ENCODE peak calls at places on chromosome 19, in four cellular contexts. One of them, this sample, is unnamed.

GRCh38 chr19:41616785-41617621 is 9.9 kb downstream of the CEACAM4 start:
- DNase-seq in breast epithelium: no peak
- DNase-seq in sigmoid colon: no peak
- DNase-seq in tibial nerve: no peak
- DNase-seq in this sample: no peak

GRCh38 chr19:47124937-47125668 is 5.5 kb upstream of the SAE1 start:
- DNase-seq in breast epithelium: no peak
- DNase-seq in sigmoid colon: no peak
- DNase-seq in tibial nerve: no peak
- DNase-seq in this sample: no peak

GRCh38 chr19:37997911-37998344 is 90.9 kb downstream of the SIPA1L3 start:
- DNase-seq in breast epithelium: no peak
- DNase-seq in sigmoid colon: no peak
- DNase-seq in tibial nerve: no peak
- DNase-seq in this sample: no peak

GRCh38 chr19:42229855-42230331 is 9.8 kb downstream of the ZNF526 start:
- DNase-seq in breast epithelium: no peak
- DNase-seq in sigmoid colon: no peak
- DNase-seq in tibial nerve: no peak
- DNase-seq in this sample: no peak

GRCh38 chr19:44943801-44944249 is 1.8 kb downstream of the APOC4 start:
- DNase-seq in breast epithelium: no peak
- DNase-seq in sigmoid colon: peak
- DNase-seq in tibial nerve: peak
- DNase-seq in this sample: no peak

GRCh38 chr19:46495789-46496099 is at the start of gene PNMA8B:
- DNase-seq in breast epithelium: no peak
- DNase-seq in sigmoid colon: peak
- DNase-seq in tibial nerve: no peak
- DNase-seq in this sample: no peak

GRCh38 chr19:34808566-34808965 is 35.6 kb upstream of the ZNF599 start:
- DNase-seq in breast epithelium: no peak
- DNase-seq in sigmoid colon: no peak
- DNase-seq in tibial nerve: no peak
- DNase-seq in this sample: no peak

GRCh38 chr19:47582320-47582909 is 9.5 kb upstream of the ZNF541 start:
- DNase-seq in breast epithelium: no peak
- DNase-seq in sigmoid colon: no peak
- DNase-seq in tibial nerve: no peak
- DNase-seq in this sample: no peak

GRCh38 chr19:28697308-28697707 is 515.6 kb downstream of the UQCRFS1 start:
- DNase-seq in breast epithelium: no peak
- DNase-seq in sigmoid colon: no peak
- DNase-seq in tibial nerve: no peak
- DNase-seq in this sample: no peak

GRCh38 chr19:38417544-38418506 is 8.2 kb downstream of the RASGRP4 start:
- DNase-seq in breast epithelium: no peak
- DNase-seq in sigmoid colon: peak
- DNase-seq in tibial nerve: no peak
- DNase-seq in this sample: peak

DNA sequence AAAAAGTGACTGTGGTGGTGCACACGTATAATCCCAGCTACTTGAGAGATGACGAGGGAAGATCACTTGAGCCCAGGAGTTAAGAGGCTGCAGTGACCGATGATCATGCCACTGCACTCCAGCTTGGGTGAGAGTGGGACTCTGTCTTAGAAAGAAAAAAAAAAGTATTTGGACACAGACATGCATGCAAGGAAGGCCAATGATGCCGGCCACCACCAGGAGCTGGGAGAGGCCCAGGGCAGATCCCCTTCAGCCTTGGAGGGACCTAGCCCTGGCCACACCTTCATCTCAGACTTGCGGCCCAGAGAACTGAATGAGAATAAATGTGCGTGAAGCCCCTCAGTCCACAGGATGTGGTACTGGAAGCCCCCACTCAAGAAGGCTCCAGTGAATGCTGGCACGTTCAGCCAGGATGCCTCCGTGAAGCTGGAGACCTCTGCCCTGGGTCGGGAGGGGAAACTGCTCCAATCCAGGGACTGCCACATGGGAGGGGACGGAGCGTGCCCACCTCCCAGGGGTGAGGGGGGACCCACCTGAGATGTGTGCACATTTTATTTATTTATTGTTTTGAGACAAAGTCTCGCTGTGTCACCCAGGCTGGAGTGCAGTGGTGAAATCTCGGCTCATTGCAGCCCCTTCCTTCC is 14.6 kb downstream of the TNFAIP8L1 start:
- DNase-seq in breast epithelium: no peak
- DNase-seq in sigmoid colon: no peak
- DNase-seq in tibial nerve: no peak
- DNase-seq in this sample: no peak
- TF ChIP-seq POLR2A in breast epithelium: no peak
- TF ChIP-seq POLR2A in sigmoid colon: no peak
- TF ChIP-seq POLR2A in tibial nerve: no peak
- TF ChIP-seq POLR2A in this sample: no peak

GRCh38 chr19:43618921-43619261 is 538 bp downstream of the ZNF428 start:
- DNase-seq in breast epithelium: no peak
- DNase-seq in sigmoid colon: no peak
- DNase-seq in tibial nerve: no peak
- DNase-seq in this sample: no peak

GRCh38 chr19:43612374-43612773 is 486 bp downstream of the SRRM5 start:
- DNase-seq in breast epithelium: no peak
- DNase-seq in sigmoid colon: no peak
- DNase-seq in tibial nerve: no peak
- DNase-seq in this sample: no peak

GRCh38 chr19:43619262-43620060 is at the start of gene ZNF428:
- DNase-seq in breast epithelium: peak
- DNase-seq in sigmoid colon: peak
- DNase-seq in tibial nerve: peak
- DNase-seq in this sample: peak

GRCh38 chr19:43616954-43617353 is 2.5 kb downstream of the ZNF428 start:
- DNase-seq in breast epithelium: no peak
- DNase-seq in sigmoid colon: no peak
- DNase-seq in tibial nerve: no peak
- DNase-seq in this sample: no peak

GRCh38 chr19:43616306-43616705 is 3.1 kb downstream of the ZNF428 start:
- DNase-seq in breast epithelium: no peak
- DNase-seq in sigmoid colon: no peak
- DNase-seq in tibial nerve: no peak
- DNase-seq in this sample: no peak
- TF ChIP-seq CTCF in breast epithelium: no peak
- TF ChIP-seq CTCF in sigmoid colon: no peak
- TF ChIP-seq CTCF in tibial nerve: no peak
- TF ChIP-seq CTCF in this sample: no peak

DNA sequence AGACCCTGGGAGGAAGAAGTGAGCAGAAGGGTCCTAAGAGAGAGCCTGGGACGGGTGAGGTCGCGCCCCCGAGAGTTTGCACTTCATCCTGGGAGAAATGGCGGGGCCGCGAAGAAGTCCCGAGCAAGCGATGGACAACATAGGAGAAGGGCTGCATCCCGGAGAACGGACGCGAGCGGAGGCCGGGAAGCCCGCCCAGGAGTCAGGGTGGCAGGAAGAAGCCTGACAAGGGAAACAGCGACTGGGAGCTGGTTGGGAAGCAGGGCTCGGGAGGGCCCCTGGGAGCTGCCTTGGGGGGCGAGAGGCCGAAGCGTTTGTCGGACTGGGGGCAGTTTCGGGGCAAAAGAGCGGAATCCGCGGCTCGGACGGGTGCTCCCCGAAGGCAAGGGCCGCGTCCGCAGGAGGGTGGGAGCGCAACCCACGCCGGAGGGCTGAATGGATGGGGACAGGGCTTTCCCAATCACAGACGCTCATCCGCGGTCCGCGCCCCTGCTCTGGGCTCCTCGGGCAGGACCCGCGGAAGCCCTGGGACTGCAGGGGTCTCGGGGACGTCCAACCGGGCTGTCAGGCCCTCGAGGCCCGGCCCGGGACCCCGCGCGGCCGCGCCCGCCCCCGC is 469 bp downstream of the ABHD17A start:
- DNase-seq in breast epithelium: no peak
- DNase-seq in sigmoid colon: no peak
- DNase-seq in tibial nerve: no peak
- DNase-seq in this sample: no peak
- TF ChIP-seq POLR2A in breast epithelium: no peak
- TF ChIP-seq POLR2A in sigmoid colon: no peak
- TF ChIP-seq POLR2A in tibial nerve: no peak
- TF ChIP-seq POLR2A in this sample: no peak

DNA sequence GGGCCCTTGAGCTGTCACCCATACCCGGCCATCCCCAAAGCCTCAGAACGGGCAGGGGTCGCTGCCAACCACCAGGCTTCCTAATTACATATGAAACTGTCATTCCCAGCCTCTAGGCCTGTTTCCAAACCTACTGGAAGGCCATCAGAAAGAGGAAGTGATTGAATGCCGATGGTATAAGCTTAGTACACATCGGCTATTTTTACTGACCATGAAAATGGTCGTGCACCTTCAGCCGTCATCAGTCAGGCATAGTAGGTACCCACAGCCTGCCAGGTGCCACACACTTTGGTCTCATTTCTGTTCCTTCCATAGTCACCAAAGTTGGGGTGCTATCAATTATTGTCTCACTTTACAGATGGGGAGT is 10.2 kb downstream of the KRI1 start:
- DNase-seq in breast epithelium: no peak
- DNase-seq in sigmoid colon: no peak
- DNase-seq in tibial nerve: no peak
- DNase-seq in this sample: no peak
- TF ChIP-seq CTCF in breast epithelium: no peak
- TF ChIP-seq CTCF in sigmoid colon: no peak
- TF ChIP-seq CTCF in tibial nerve: no peak
- TF ChIP-seq CTCF in this sample: no peak

GRCh38 chr19:58326914-58327726 is at the start of gene ZSCAN22:
- DNase-seq in breast epithelium: peak
- DNase-seq in sigmoid colon: peak
- DNase-seq in tibial nerve: peak
- DNase-seq in this sample: peak
- TF ChIP-seq POLR2A in breast epithelium: peak
- TF ChIP-seq POLR2A in sigmoid colon: peak
- TF ChIP-seq POLR2A in tibial nerve: peak
- TF ChIP-seq POLR2A in this sample: no peak

GRCh38 chr19:49465371-49465770 is 8.6 kb upstream of the FLT3LG start:
- DNase-seq in breast epithelium: no peak
- DNase-seq in sigmoid colon: no peak
- DNase-seq in tibial nerve: no peak
- DNase-seq in this sample: no peak
- TF ChIP-seq CTCF in breast epithelium: no peak
- TF ChIP-seq CTCF in sigmoid colon: no peak
- TF ChIP-seq CTCF in tibial nerve: no peak
- TF ChIP-seq CTCF in this sample: no peak

GRCh38 chr19:36378625-36379509 is at the start of gene ZFP14:
- DNase-seq in breast epithelium: peak
- DNase-seq in sigmoid colon: peak
- DNase-seq in tibial nerve: peak
- DNase-seq in this sample: peak
- TF ChIP-seq POLR2A in breast epithelium: peak
- TF ChIP-seq POLR2A in sigmoid colon: peak
- TF ChIP-seq POLR2A in tibial nerve: no peak
- TF ChIP-seq POLR2A in this sample: peak

DNA sequence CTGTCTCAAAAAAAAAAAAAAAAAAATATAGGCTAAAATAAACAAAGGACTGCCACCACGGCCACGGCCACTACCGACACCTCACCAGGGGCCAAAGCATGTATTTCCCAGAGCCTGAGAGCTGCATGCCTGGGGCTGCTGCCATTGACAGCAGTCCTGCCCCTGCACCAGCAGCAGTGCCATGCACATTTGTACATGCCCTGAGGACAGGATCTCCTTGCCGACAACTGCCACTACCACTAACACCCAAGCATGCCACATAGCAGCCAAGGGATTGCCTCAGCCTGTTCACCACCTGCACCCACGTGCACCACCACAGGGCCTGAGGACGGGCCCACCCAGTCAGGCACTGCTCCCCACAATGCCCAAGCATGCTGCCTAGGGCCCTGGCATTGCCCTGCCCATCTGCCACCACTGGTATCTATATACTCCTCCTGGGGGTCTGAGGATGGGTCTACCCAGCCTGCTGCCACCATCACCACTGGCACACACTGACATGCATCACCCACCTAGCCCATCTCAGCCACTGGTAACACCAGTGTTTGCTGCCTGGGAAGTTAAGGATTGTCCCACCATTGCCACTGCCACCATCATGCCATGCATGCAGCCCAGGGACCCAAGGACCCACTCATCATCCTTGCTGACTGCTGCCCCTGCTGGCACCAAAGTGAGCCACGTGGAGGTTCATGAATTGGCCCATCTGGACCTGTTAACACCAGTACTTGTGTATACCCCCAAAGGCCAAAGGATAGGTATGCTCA is 10.6 kb upstream of the NUP62 start:
- DNase-seq in breast epithelium: no peak
- DNase-seq in sigmoid colon: no peak
- DNase-seq in tibial nerve: no peak
- DNase-seq in this sample: no peak
- TF ChIP-seq CTCF in breast epithelium: no peak
- TF ChIP-seq CTCF in sigmoid colon: no peak
- TF ChIP-seq CTCF in tibial nerve: no peak
- TF ChIP-seq CTCF in this sample: no peak

GRCh38 chr19:11115042-11115441 is 25.8 kb downstream of the LDLR start:
- DNase-seq in breast epithelium: no peak
- DNase-seq in sigmoid colon: no peak
- DNase-seq in tibial nerve: no peak
- DNase-seq in this sample: no peak

GRCh38 chr19:11111771-11112144 is 22.5 kb downstream of the LDLR start:
- DNase-seq in breast epithelium: no peak
- DNase-seq in sigmoid colon: no peak
- DNase-seq in tibial nerve: no peak
- DNase-seq in this sample: no peak

GRCh38 chr19:11115895-11116446 is 26.7 kb downstream of the LDLR start:
- DNase-seq in breast epithelium: no peak
- DNase-seq in sigmoid colon: no peak
- DNase-seq in tibial nerve: no peak
- DNase-seq in this sample: no peak

GRCh38 chr19:11113140-11113708 is 24.0 kb downstream of the LDLR start:
- DNase-seq in breast epithelium: no peak
- DNase-seq in sigmoid colon: no peak
- DNase-seq in tibial nerve: no peak
- DNase-seq in this sample: no peak

GRCh38 chr19:11116507-11116906 is 27.2 kb downstream of the LDLR start:
- DNase-seq in breast epithelium: no peak
- DNase-seq in sigmoid colon: no peak
- DNase-seq in tibial nerve: no peak
- DNase-seq in this sample: no peak
- TF ChIP-seq POLR2A in breast epithelium: no peak
- TF ChIP-seq POLR2A in sigmoid colon: no peak
- TF ChIP-seq POLR2A in tibial nerve: no peak
- TF ChIP-seq POLR2A in this sample: no peak

This sample was measured in suprapubic skin.